ENCODE peak calls at places on chromosomes 1 and 21, in ten cellular contexts. One of them, this sample, is unnamed.

GRCh38 chr1:220038640-220039039 is 7.7 kb downstream of the EPRS1 start:
- ATAC-seq in CD4-positive, CD25-positive, alpha-beta regulatory T cell: no peak
- ATAC-seq in upper lobe of right lung: no peak
- ATAC-seq in Right ventricle myocardium inferior: no peak
- ATAC-seq in left ventricle myocardium superior: no peak
- ATAC-seq in stimulated activated naive CD8-positive, alpha-beta T cell treated with anti-CD3 and anti-CD28 coated beads, Interleukin-15, Interleukin-2, amounts not matched to agents 100 U/mL and 50 U/mL, for 24 hours: no peak
- ATAC-seq in A549: no peak
- ATAC-seq in CD8-positive, alpha-beta T cell: no peak
- ATAC-seq in PC-3: no peak
- ATAC-seq in T-helper 17 cell: no peak
- ATAC-seq in this sample: no peak

GRCh38 chr21:46138383-46138970 is 16.9 kb downstream of the FTCD start:
- ATAC-seq in T-helper 17 cell: no peak
- ATAC-seq in left ventricle myocardium superior: no peak
- ATAC-seq in A549: no peak
- ATAC-seq in upper lobe of right lung: no peak
- ATAC-seq in stimulated activated naive CD8-positive, alpha-beta T cell treated with anti-CD3 and anti-CD28 coated beads, Interleukin-15, Interleukin-2, amounts not matched to agents 100 U/mL and 50 U/mL, for 24 hours: no peak
- ATAC-seq in CD8-positive, alpha-beta T cell: no peak
- ATAC-seq in Right ventricle myocardium inferior: no peak
- ATAC-seq in PC-3: no peak
- ATAC-seq in CD4-positive, CD25-positive, alpha-beta regulatory T cell: no peak
- ATAC-seq in this sample: no peak

GRCh38 chr21:41751621-41752020 is 15.2 kb downstream of the RIPK4 start:
- ATAC-seq in Right ventricle myocardium inferior: no peak
- ATAC-seq in T-helper 17 cell: no peak
- ATAC-seq in left ventricle myocardium superior: no peak
- ATAC-seq in A549: no peak
- ATAC-seq in upper lobe of right lung: peak
- ATAC-seq in CD4-positive, CD25-positive, alpha-beta regulatory T cell: no peak
- ATAC-seq in CD8-positive, alpha-beta T cell: no peak
- ATAC-seq in PC-3: peak
- ATAC-seq in stimulated activated naive CD8-positive, alpha-beta T cell treated with anti-CD3 and anti-CD28 coated beads, Interleukin-15, Interleukin-2, amounts not matched to agents 100 U/mL and 50 U/mL, for 24 hours: no peak
- ATAC-seq in this sample: peak

GRCh38 chr21:28537371-28538079 is 455.2 kb downstream of the LTN1 start:
- ATAC-seq in A549: no peak
- ATAC-seq in CD4-positive, CD25-positive, alpha-beta regulatory T cell: no peak
- ATAC-seq in upper lobe of right lung: no peak
- ATAC-seq in T-helper 17 cell: no peak
- ATAC-seq in Right ventricle myocardium inferior: no peak
- ATAC-seq in left ventricle myocardium superior: no peak
- ATAC-seq in CD8-positive, alpha-beta T cell: no peak
- ATAC-seq in stimulated activated naive CD8-positive, alpha-beta T cell treated with anti-CD3 and anti-CD28 coated beads, Interleukin-15, Interleukin-2, amounts not matched to agents 100 U/mL and 50 U/mL, for 24 hours: peak
- ATAC-seq in PC-3: peak
- ATAC-seq in this sample: no peak

GRCh38 chr1:32651461-32652073 is 559 bp downstream of the RBBP4 start:
- ATAC-seq in left ventricle myocardium superior: peak
- ATAC-seq in Right ventricle myocardium inferior: peak
- ATAC-seq in A549: peak
- ATAC-seq in T-helper 17 cell: no peak
- ATAC-seq in CD8-positive, alpha-beta T cell: no peak
- ATAC-seq in CD4-positive, CD25-positive, alpha-beta regulatory T cell: no peak
- ATAC-seq in upper lobe of right lung: peak
- ATAC-seq in PC-3: peak
- ATAC-seq in stimulated activated naive CD8-positive, alpha-beta T cell treated with anti-CD3 and anti-CD28 coated beads, Interleukin-15, Interleukin-2, amounts not matched to agents 100 U/mL and 50 U/mL, for 24 hours: no peak
- ATAC-seq in this sample: peak

GRCh38 chr1:245512181-245512888 is 357.6 kb downstream of the KIF26B start:
- ATAC-seq in A549: no peak
- ATAC-seq in upper lobe of right lung: no peak
- ATAC-seq in CD4-positive, CD25-positive, alpha-beta regulatory T cell: no peak
- ATAC-seq in T-helper 17 cell: no peak
- ATAC-seq in Right ventricle myocardium inferior: no peak
- ATAC-seq in PC-3: no peak
- ATAC-seq in left ventricle myocardium superior: no peak
- ATAC-seq in stimulated activated naive CD8-positive, alpha-beta T cell treated with anti-CD3 and anti-CD28 coated beads, Interleukin-15, Interleukin-2, amounts not matched to agents 100 U/mL and 50 U/mL, for 24 hours: no peak
- ATAC-seq in CD8-positive, alpha-beta T cell: no peak
- ATAC-seq in this sample: no peak

GRCh38 chr1:9787702-9788101 is 36.1 kb downstream of the CLSTN1 start:
- ATAC-seq in Right ventricle myocardium inferior: no peak
- ATAC-seq in CD8-positive, alpha-beta T cell: peak
- ATAC-seq in A549: no peak
- ATAC-seq in T-helper 17 cell: peak
- ATAC-seq in PC-3: no peak
- ATAC-seq in left ventricle myocardium superior: no peak
- ATAC-seq in upper lobe of right lung: peak
- ATAC-seq in CD4-positive, CD25-positive, alpha-beta regulatory T cell: peak
- ATAC-seq in stimulated activated naive CD8-positive, alpha-beta T cell treated with anti-CD3 and anti-CD28 coated beads, Interleukin-15, Interleukin-2, amounts not matched to agents 100 U/mL and 50 U/mL, for 24 hours: peak
- ATAC-seq in this sample: peak

GRCh38 chr1:208562021-208562950 is 318.1 kb upstream of the PLXNA2 start:
- ATAC-seq in stimulated activated naive CD8-positive, alpha-beta T cell treated with anti-CD3 and anti-CD28 coated beads, Interleukin-15, Interleukin-2, amounts not matched to agents 100 U/mL and 50 U/mL, for 24 hours: no peak
- ATAC-seq in left ventricle myocardium superior: no peak
- ATAC-seq in T-helper 17 cell: no peak
- ATAC-seq in PC-3: no peak
- ATAC-seq in CD4-positive, CD25-positive, alpha-beta regulatory T cell: no peak
- ATAC-seq in A549: no peak
- ATAC-seq in CD8-positive, alpha-beta T cell: no peak
- ATAC-seq in upper lobe of right lung: no peak
- ATAC-seq in Right ventricle myocardium inferior: no peak
- ATAC-seq in this sample: no peak

GRCh38 chr1:194102607-194103006 is 916.2 kb upstream of the B3GALT2 start:
- ATAC-seq in upper lobe of right lung: no peak
- ATAC-seq in CD8-positive, alpha-beta T cell: no peak
- ATAC-seq in T-helper 17 cell: no peak
- ATAC-seq in stimulated activated naive CD8-positive, alpha-beta T cell treated with anti-CD3 and anti-CD28 coated beads, Interleukin-15, Interleukin-2, amounts not matched to agents 100 U/mL and 50 U/mL, for 24 hours: peak
- ATAC-seq in Right ventricle myocardium inferior: no peak
- ATAC-seq in PC-3: peak
- ATAC-seq in A549: no peak
- ATAC-seq in left ventricle myocardium superior: no peak
- ATAC-seq in CD4-positive, CD25-positive, alpha-beta regulatory T cell: no peak
- ATAC-seq in this sample: no peak

GRCh38 chr1:243706563-243706962 is 143.5 kb downstream of the AKT3 start:
- ATAC-seq in T-helper 17 cell: no peak
- ATAC-seq in A549: no peak
- ATAC-seq in Right ventricle myocardium inferior: no peak
- ATAC-seq in left ventricle myocardium superior: no peak
- ATAC-seq in CD4-positive, CD25-positive, alpha-beta regulatory T cell: no peak
- ATAC-seq in PC-3: no peak
- ATAC-seq in CD8-positive, alpha-beta T cell: no peak
- ATAC-seq in upper lobe of right lung: no peak
- ATAC-seq in stimulated activated naive CD8-positive, alpha-beta T cell treated with anti-CD3 and anti-CD28 coated beads, Interleukin-15, Interleukin-2, amounts not matched to agents 100 U/mL and 50 U/mL, for 24 hours: no peak
- ATAC-seq in this sample: no peak

GRCh38 chr1:84688461-84689061 is 1.7 kb downstream of the SSX2IP start:
- ATAC-seq in stimulated activated naive CD8-positive, alpha-beta T cell treated with anti-CD3 and anti-CD28 coated beads, Interleukin-15, Interleukin-2, amounts not matched to agents 100 U/mL and 50 U/mL, for 24 hours: no peak
- ATAC-seq in PC-3: no peak
- ATAC-seq in CD4-positive, CD25-positive, alpha-beta regulatory T cell: no peak
- ATAC-seq in CD8-positive, alpha-beta T cell: no peak
- ATAC-seq in left ventricle myocardium superior: peak
- ATAC-seq in upper lobe of right lung: no peak
- ATAC-seq in A549: no peak
- ATAC-seq in T-helper 17 cell: no peak
- ATAC-seq in Right ventricle myocardium inferior: peak
- ATAC-seq in this sample: no peak

GRCh38 chr1:82755671-82756070 is 954.9 kb downstream of the ADGRL2 start:
- ATAC-seq in stimulated activated naive CD8-positive, alpha-beta T cell treated with anti-CD3 and anti-CD28 coated beads, Interleukin-15, Interleukin-2, amounts not matched to agents 100 U/mL and 50 U/mL, for 24 hours: no peak
- ATAC-seq in upper lobe of right lung: no peak
- ATAC-seq in left ventricle myocardium superior: no peak
- ATAC-seq in A549: no peak
- ATAC-seq in PC-3: no peak
- ATAC-seq in CD8-positive, alpha-beta T cell: no peak
- ATAC-seq in Right ventricle myocardium inferior: no peak
- ATAC-seq in CD4-positive, CD25-positive, alpha-beta regulatory T cell: no peak
- ATAC-seq in T-helper 17 cell: no peak
- ATAC-seq in this sample: no peak

GRCh38 chr1:185733818-185734709 is at the start of gene HMCN1:
- ATAC-seq in left ventricle myocardium superior: peak
- ATAC-seq in CD4-positive, CD25-positive, alpha-beta regulatory T cell: no peak
- ATAC-seq in Right ventricle myocardium inferior: peak
- ATAC-seq in stimulated activated naive CD8-positive, alpha-beta T cell treated with anti-CD3 and anti-CD28 coated beads, Interleukin-15, Interleukin-2, amounts not matched to agents 100 U/mL and 50 U/mL, for 24 hours: peak
- ATAC-seq in upper lobe of right lung: peak
- ATAC-seq in PC-3: peak
- ATAC-seq in CD8-positive, alpha-beta T cell: peak
- ATAC-seq in A549: peak
- ATAC-seq in T-helper 17 cell: peak
- ATAC-seq in this sample: peak

GRCh38 chr1:176206006-176206960 is 803 bp downstream of the COP1 start:
- ATAC-seq in stimulated activated naive CD8-positive, alpha-beta T cell treated with anti-CD3 and anti-CD28 coated beads, Interleukin-15, Interleukin-2, amounts not matched to agents 100 U/mL and 50 U/mL, for 24 hours: peak
- ATAC-seq in CD8-positive, alpha-beta T cell: peak
- ATAC-seq in T-helper 17 cell: peak
- ATAC-seq in Right ventricle myocardium inferior: peak
- ATAC-seq in CD4-positive, CD25-positive, alpha-beta regulatory T cell: peak
- ATAC-seq in upper lobe of right lung: peak
- ATAC-seq in A549: peak
- ATAC-seq in left ventricle myocardium superior: peak
- ATAC-seq in PC-3: peak
- ATAC-seq in this sample: peak

GRCh38 chr1:115507256-115507589 is 134.5 kb upstream of the VANGL1 start:
- ATAC-seq in CD4-positive, CD25-positive, alpha-beta regulatory T cell: no peak
- ATAC-seq in Right ventricle myocardium inferior: peak
- ATAC-seq in A549: no peak
- ATAC-seq in PC-3: peak
- ATAC-seq in T-helper 17 cell: no peak
- ATAC-seq in CD8-positive, alpha-beta T cell: no peak
- ATAC-seq in left ventricle myocardium superior: peak
- ATAC-seq in upper lobe of right lung: peak
- ATAC-seq in stimulated activated naive CD8-positive, alpha-beta T cell treated with anti-CD3 and anti-CD28 coated beads, Interleukin-15, Interleukin-2, amounts not matched to agents 100 U/mL and 50 U/mL, for 24 hours: no peak
- ATAC-seq in this sample: no peak

GRCh38 chr1:222798975-222799374 is 15.9 kb upstream of the DISP1 start:
- ATAC-seq in left ventricle myocardium superior: no peak
- ATAC-seq in CD4-positive, CD25-positive, alpha-beta regulatory T cell: peak
- ATAC-seq in Right ventricle myocardium inferior: no peak
- ATAC-seq in A549: no peak
- ATAC-seq in T-helper 17 cell: no peak
- ATAC-seq in upper lobe of right lung: no peak
- ATAC-seq in stimulated activated naive CD8-positive, alpha-beta T cell treated with anti-CD3 and anti-CD28 coated beads, Interleukin-15, Interleukin-2, amounts not matched to agents 100 U/mL and 50 U/mL, for 24 hours: no peak
- ATAC-seq in CD8-positive, alpha-beta T cell: no peak
- ATAC-seq in PC-3: peak
- ATAC-seq in this sample: peak

GRCh38 chr1:102550729-102551384 is 554.1 kb upstream of the OLFM3 start:
- ATAC-seq in Right ventricle myocardium inferior: no peak
- ATAC-seq in CD4-positive, CD25-positive, alpha-beta regulatory T cell: no peak
- ATAC-seq in A549: no peak
- ATAC-seq in PC-3: no peak
- ATAC-seq in upper lobe of right lung: peak
- ATAC-seq in left ventricle myocardium superior: no peak
- ATAC-seq in stimulated activated naive CD8-positive, alpha-beta T cell treated with anti-CD3 and anti-CD28 coated beads, Interleukin-15, Interleukin-2, amounts not matched to agents 100 U/mL and 50 U/mL, for 24 hours: no peak
- ATAC-seq in T-helper 17 cell: no peak
- ATAC-seq in CD8-positive, alpha-beta T cell: no peak
- ATAC-seq in this sample: no peak

GRCh38 chr1:45928486-45929205 is 125.2 kb downstream of the MAST2 start:
- ATAC-seq in stimulated activated naive CD8-positive, alpha-beta T cell treated with anti-CD3 and anti-CD28 coated beads, Interleukin-15, Interleukin-2, amounts not matched to agents 100 U/mL and 50 U/mL, for 24 hours: no peak
- ATAC-seq in A549: no peak
- ATAC-seq in CD4-positive, CD25-positive, alpha-beta regulatory T cell: no peak
- ATAC-seq in upper lobe of right lung: no peak
- ATAC-seq in T-helper 17 cell: no peak
- ATAC-seq in left ventricle myocardium superior: no peak
- ATAC-seq in CD8-positive, alpha-beta T cell: no peak
- ATAC-seq in PC-3: no peak
- ATAC-seq in Right ventricle myocardium inferior: no peak
- ATAC-seq in this sample: no peak

GRCh38 chr21:14541840-14542495 is 4.1 kb downstream of the SAMSN1 start:
- ATAC-seq in upper lobe of right lung: peak
- ATAC-seq in stimulated activated naive CD8-positive, alpha-beta T cell treated with anti-CD3 and anti-CD28 coated beads, Interleukin-15, Interleukin-2, amounts not matched to agents 100 U/mL and 50 U/mL, for 24 hours: peak
- ATAC-seq in left ventricle myocardium superior: peak
- ATAC-seq in CD8-positive, alpha-beta T cell: peak
- ATAC-seq in T-helper 17 cell: peak
- ATAC-seq in A549: no peak
- ATAC-seq in Right ventricle myocardium inferior: no peak
- ATAC-seq in CD4-positive, CD25-positive, alpha-beta regulatory T cell: peak
- ATAC-seq in PC-3: no peak
- ATAC-seq in this sample: no peak

GRCh38 chr1:47333922-47334764 is 553 bp downstream of the CMPK1 start:
- ATAC-seq in CD8-positive, alpha-beta T cell: peak
- ATAC-seq in PC-3: peak
- ATAC-seq in CD4-positive, CD25-positive, alpha-beta regulatory T cell: peak
- ATAC-seq in T-helper 17 cell: peak
- ATAC-seq in upper lobe of right lung: peak
- ATAC-seq in A549: peak
- ATAC-seq in left ventricle myocardium superior: peak
- ATAC-seq in stimulated activated naive CD8-positive, alpha-beta T cell treated with anti-CD3 and anti-CD28 coated beads, Interleukin-15, Interleukin-2, amounts not matched to agents 100 U/mL and 50 U/mL, for 24 hours: peak
- ATAC-seq in Right ventricle myocardium inferior: peak
- ATAC-seq in this sample: peak

GRCh38 chr1:169308313-169309039 is 59.1 kb downstream of the NME7 start:
- ATAC-seq in PC-3: peak
- ATAC-seq in left ventricle myocardium superior: no peak
- ATAC-seq in stimulated activated naive CD8-positive, alpha-beta T cell treated with anti-CD3 and anti-CD28 coated beads, Interleukin-15, Interleukin-2, amounts not matched to agents 100 U/mL and 50 U/mL, for 24 hours: no peak
- ATAC-seq in upper lobe of right lung: no peak
- ATAC-seq in A549: no peak
- ATAC-seq in Right ventricle myocardium inferior: no peak
- ATAC-seq in CD4-positive, CD25-positive, alpha-beta regulatory T cell: no peak
- ATAC-seq in T-helper 17 cell: no peak
- ATAC-seq in CD8-positive, alpha-beta T cell: no peak
- ATAC-seq in this sample: no peak

GRCh38 chr1:3775248-3775497 is 2.6 kb downstream of the SMIM1 start:
- ATAC-seq in upper lobe of right lung: no peak
- ATAC-seq in CD8-positive, alpha-beta T cell: no peak
- ATAC-seq in Right ventricle myocardium inferior: no peak
- ATAC-seq in stimulated activated naive CD8-positive, alpha-beta T cell treated with anti-CD3 and anti-CD28 coated beads, Interleukin-15, Interleukin-2, amounts not matched to agents 100 U/mL and 50 U/mL, for 24 hours: no peak
- ATAC-seq in left ventricle myocardium superior: no peak
- ATAC-seq in A549: no peak
- ATAC-seq in PC-3: no peak
- ATAC-seq in CD4-positive, CD25-positive, alpha-beta regulatory T cell: no peak
- ATAC-seq in T-helper 17 cell: no peak
- ATAC-seq in this sample: no peak

GRCh38 chr1:41950820-41951219 is 32.1 kb upstream of the HIVEP3 start:
- ATAC-seq in T-helper 17 cell: no peak
- ATAC-seq in CD4-positive, CD25-positive, alpha-beta regulatory T cell: no peak
- ATAC-seq in stimulated activated naive CD8-positive, alpha-beta T cell treated with anti-CD3 and anti-CD28 coated beads, Interleukin-15, Interleukin-2, amounts not matched to agents 100 U/mL and 50 U/mL, for 24 hours: peak
- ATAC-seq in left ventricle myocardium superior: no peak
- ATAC-seq in upper lobe of right lung: no peak
- ATAC-seq in CD8-positive, alpha-beta T cell: no peak
- ATAC-seq in A549: no peak
- ATAC-seq in Right ventricle myocardium inferior: no peak
- ATAC-seq in PC-3: no peak
- ATAC-seq in this sample: no peak

GRCh38 chr21:38293765-38294164 is 37.0 kb downstream of the KCNJ15 start:
- ATAC-seq in A549: no peak
- ATAC-seq in PC-3: no peak
- ATAC-seq in Right ventricle myocardium inferior: no peak
- ATAC-seq in left ventricle myocardium superior: no peak
- ATAC-seq in CD8-positive, alpha-beta T cell: no peak
- ATAC-seq in T-helper 17 cell: no peak
- ATAC-seq in stimulated activated naive CD8-positive, alpha-beta T cell treated with anti-CD3 and anti-CD28 coated beads, Interleukin-15, Interleukin-2, amounts not matched to agents 100 U/mL and 50 U/mL, for 24 hours: no peak
- ATAC-seq in CD4-positive, CD25-positive, alpha-beta regulatory T cell: no peak
- ATAC-seq in upper lobe of right lung: no peak
- ATAC-seq in this sample: no peak

GRCh38 chr1:113937146-113937545 is 8.0 kb downstream of the HIPK1 start:
- ATAC-seq in A549: no peak
- ATAC-seq in upper lobe of right lung: no peak
- ATAC-seq in Right ventricle myocardium inferior: no peak
- ATAC-seq in CD8-positive, alpha-beta T cell: no peak
- ATAC-seq in left ventricle myocardium superior: no peak
- ATAC-seq in CD4-positive, CD25-positive, alpha-beta regulatory T cell: peak
- ATAC-seq in stimulated activated naive CD8-positive, alpha-beta T cell treated with anti-CD3 and anti-CD28 coated beads, Interleukin-15, Interleukin-2, amounts not matched to agents 100 U/mL and 50 U/mL, for 24 hours: no peak
- ATAC-seq in PC-3: peak
- ATAC-seq in T-helper 17 cell: peak
- ATAC-seq in this sample: no peak

GRCh38 chr1:59141267-59141863 is 155.5 kb upstream of the FGGY start:
- ATAC-seq in Right ventricle myocardium inferior: peak
- ATAC-seq in stimulated activated naive CD8-positive, alpha-beta T cell treated with anti-CD3 and anti-CD28 coated beads, Interleukin-15, Interleukin-2, amounts not matched to agents 100 U/mL and 50 U/mL, for 24 hours: no peak
- ATAC-seq in upper lobe of right lung: no peak
- ATAC-seq in left ventricle myocardium superior: peak
- ATAC-seq in A549: no peak
- ATAC-seq in PC-3: no peak
- ATAC-seq in CD4-positive, CD25-positive, alpha-beta regulatory T cell: no peak
- ATAC-seq in T-helper 17 cell: no peak
- ATAC-seq in CD8-positive, alpha-beta T cell: no peak
- ATAC-seq in this sample: no peak

GRCh38 chr1:248906741-248907661 is 966 bp downstream of the PGBD2 start:
- ATAC-seq in stimulated activated naive CD8-positive, alpha-beta T cell treated with anti-CD3 and anti-CD28 coated beads, Interleukin-15, Interleukin-2, amounts not matched to agents 100 U/mL and 50 U/mL, for 24 hours: no peak
- ATAC-seq in CD4-positive, CD25-positive, alpha-beta regulatory T cell: no peak
- ATAC-seq in CD8-positive, alpha-beta T cell: no peak
- ATAC-seq in left ventricle myocardium superior: peak
- ATAC-seq in A549: no peak
- ATAC-seq in upper lobe of right lung: no peak
- ATAC-seq in T-helper 17 cell: peak
- ATAC-seq in PC-3: peak
- ATAC-seq in Right ventricle myocardium inferior: no peak
- ATAC-seq in this sample: no peak

GRCh38 chr1:100614570-100614969 is 76.6 kb downstream of the GPR88 start:
- ATAC-seq in T-helper 17 cell: no peak
- ATAC-seq in A549: no peak
- ATAC-seq in PC-3: no peak
- ATAC-seq in left ventricle myocardium superior: no peak
- ATAC-seq in CD8-positive, alpha-beta T cell: peak
- ATAC-seq in upper lobe of right lung: no peak
- ATAC-seq in CD4-positive, CD25-positive, alpha-beta regulatory T cell: no peak
- ATAC-seq in stimulated activated naive CD8-positive, alpha-beta T cell treated with anti-CD3 and anti-CD28 coated beads, Interleukin-15, Interleukin-2, amounts not matched to agents 100 U/mL and 50 U/mL, for 24 hours: no peak
- ATAC-seq in Right ventricle myocardium inferior: no peak
- ATAC-seq in this sample: no peak

This sample was measured in esophagus mucosa.